ENCODE peak calls at places on chromosome 3, in nine cellular contexts. One of them, this sample, is unnamed.

GRCh38 chr3:38722760-38723568 is 73.5 kb upstream of the SCN5A start:
- DNase-seq in dorsolateral prefrontal cortex: no peak
- DNase-seq in AG10803: peak; percentile 29
- DNase-seq in astrocyte of the spinal cord: peak; percentile 55
- DNase-seq in transverse colon: no peak
- DNase-seq in cardiac muscle cell: peak; percentile 9
- DNase-seq in foreskin fibroblast: peak; percentile 64
- DNase-seq in sigmoid colon: no peak
- DNase-seq in neural progenitor cell: no peak
- DNase-seq in this sample: no peak

GRCh38 chr3:56251343-56251945 is 216.8 kb downstream of the ERC2 start:
- DNase-seq in dorsolateral prefrontal cortex: no peak
- DNase-seq in AG10803: peak; percentile 59
- DNase-seq in astrocyte of the spinal cord: peak; percentile 71
- DNase-seq in transverse colon: peak; percentile 17
- DNase-seq in cardiac muscle cell: peak; percentile 72
- DNase-seq in foreskin fibroblast: peak; percentile 83
- DNase-seq in sigmoid colon: no peak
- DNase-seq in neural progenitor cell: peak; percentile 51
- DNase-seq in this sample: peak; percentile 30

GRCh38 chr3:46656778-46657556 is 36.5 kb downstream of the ALS2CL start:
- DNase-seq in dorsolateral prefrontal cortex: no peak
- DNase-seq in AG10803: peak; percentile 78
- DNase-seq in astrocyte of the spinal cord: no peak
- DNase-seq in transverse colon: no peak
- DNase-seq in cardiac muscle cell: no peak
- DNase-seq in foreskin fibroblast: peak; percentile 52
- DNase-seq in sigmoid colon: no peak
- DNase-seq in neural progenitor cell: no peak
- DNase-seq in this sample: no peak

GRCh38 chr3:95476534-95476933 is 1337.9 kb upstream of the EPHA6 start:
- DNase-seq in dorsolateral prefrontal cortex: no peak
- DNase-seq in AG10803: no peak
- DNase-seq in astrocyte of the spinal cord: no peak
- DNase-seq in transverse colon: no peak
- DNase-seq in cardiac muscle cell: no peak
- DNase-seq in foreskin fibroblast: no peak
- DNase-seq in sigmoid colon: no peak
- DNase-seq in neural progenitor cell: no peak
- DNase-seq in this sample: no peak

GRCh38 chr3:62094461-62094860 is 278.9 kb downstream of the FEZF2 start:
- DNase-seq in dorsolateral prefrontal cortex: no peak
- DNase-seq in AG10803: no peak
- DNase-seq in astrocyte of the spinal cord: no peak
- DNase-seq in transverse colon: no peak
- DNase-seq in cardiac muscle cell: no peak
- DNase-seq in foreskin fibroblast: no peak
- DNase-seq in sigmoid colon: no peak
- DNase-seq in neural progenitor cell: no peak
- DNase-seq in this sample: no peak

GRCh38 chr3:16379838-16380237 is 114.8 kb downstream of the OXNAD1 start:
- DNase-seq in dorsolateral prefrontal cortex: no peak
- DNase-seq in AG10803: no peak
- DNase-seq in astrocyte of the spinal cord: no peak
- DNase-seq in transverse colon: no peak
- DNase-seq in cardiac muscle cell: no peak
- DNase-seq in foreskin fibroblast: no peak
- DNase-seq in sigmoid colon: no peak
- DNase-seq in neural progenitor cell: no peak
- DNase-seq in this sample: no peak

GRCh38 chr3:53113293-53114010 is 16.8 kb downstream of the RFT1 start:
- DNase-seq in dorsolateral prefrontal cortex: no peak
- DNase-seq in AG10803: no peak
- DNase-seq in astrocyte of the spinal cord: no peak
- DNase-seq in transverse colon: no peak
- DNase-seq in cardiac muscle cell: no peak
- DNase-seq in foreskin fibroblast: no peak
- DNase-seq in sigmoid colon: peak; percentile 86
- DNase-seq in neural progenitor cell: no peak
- DNase-seq in this sample: no peak

GRCh38 chr3:72816843-72817485 is 31.3 kb downstream of the SHQ1 start:
- DNase-seq in dorsolateral prefrontal cortex: no peak
- DNase-seq in AG10803: no peak
- DNase-seq in astrocyte of the spinal cord: no peak
- DNase-seq in transverse colon: no peak
- DNase-seq in cardiac muscle cell: no peak
- DNase-seq in foreskin fibroblast: no peak
- DNase-seq in sigmoid colon: no peak
- DNase-seq in neural progenitor cell: no peak
- DNase-seq in this sample: no peak

GRCh38 chr3:84962460-84962859 is 3.7 kb downstream of the CADM2 start:
- DNase-seq in dorsolateral prefrontal cortex: no peak
- DNase-seq in AG10803: no peak
- DNase-seq in astrocyte of the spinal cord: no peak
- DNase-seq in transverse colon: no peak
- DNase-seq in cardiac muscle cell: no peak
- DNase-seq in foreskin fibroblast: no peak
- DNase-seq in sigmoid colon: no peak
- DNase-seq in neural progenitor cell: no peak
- DNase-seq in this sample: no peak

DNA sequence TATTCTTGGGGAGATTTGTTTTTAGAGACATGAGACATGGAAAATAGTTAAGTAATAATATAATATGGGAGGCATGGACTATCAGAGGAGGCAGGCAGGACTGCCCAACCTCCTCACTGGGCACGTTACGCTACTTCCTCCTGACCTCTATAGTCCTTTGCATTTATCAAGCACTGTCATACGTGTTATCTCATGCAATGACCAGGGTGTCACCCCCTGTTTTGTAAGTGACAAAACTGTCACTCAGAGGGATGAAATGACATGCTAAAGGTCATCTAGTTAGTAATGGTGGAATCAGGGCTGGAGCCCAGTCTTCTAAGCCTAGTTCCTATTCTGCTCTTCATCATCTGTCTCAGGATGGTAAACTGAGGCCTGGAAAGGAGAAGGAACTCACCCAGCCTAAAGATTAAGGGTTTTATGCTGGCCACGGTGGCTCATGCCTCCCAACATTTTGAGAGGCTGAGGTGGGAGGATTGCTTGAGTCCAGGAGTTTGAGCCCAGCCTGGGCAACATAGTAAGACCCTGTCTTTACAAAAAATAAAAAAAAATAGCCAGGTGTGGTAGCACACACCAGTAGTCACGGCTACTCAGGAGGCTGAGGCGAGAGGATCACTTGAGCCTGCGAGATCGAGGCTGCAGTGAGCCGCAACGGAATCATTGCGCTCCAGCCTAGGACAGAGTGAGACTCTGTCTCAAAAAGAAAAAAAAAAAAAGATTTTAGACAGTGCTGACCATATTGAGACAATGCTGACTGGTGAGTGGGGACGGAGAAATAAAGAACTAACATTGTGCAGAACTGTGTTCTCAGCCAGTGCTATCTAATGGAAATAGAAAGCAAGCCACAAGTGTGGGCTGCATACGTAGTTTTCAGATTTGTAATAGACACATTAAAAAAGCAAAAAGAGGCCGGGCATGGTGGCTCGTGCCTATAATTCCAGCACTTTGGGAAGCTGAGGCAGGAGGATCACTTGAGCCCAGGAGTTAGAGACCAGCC is 67.0 kb downstream of the ST6GAL1 start:
- DNase-seq in dorsolateral prefrontal cortex: no peak
- DNase-seq in AG10803: no peak
- DNase-seq in astrocyte of the spinal cord: no peak
- DNase-seq in transverse colon: no peak
- DNase-seq in cardiac muscle cell: peak; percentile 34
- DNase-seq in foreskin fibroblast: no peak
- DNase-seq in sigmoid colon: no peak
- DNase-seq in neural progenitor cell: no peak
- DNase-seq in this sample: no peak
- H3K4me3 ChIP-seq in dorsolateral prefrontal cortex: peak overlapping the region; percentile 8
- H3K4me3 ChIP-seq in AG10803: no peak overlapping the region
- H3K4me3 ChIP-seq in astrocyte of the spinal cord: no peak overlapping the region
- H3K4me3 ChIP-seq in transverse colon: no peak overlapping the region
- H3K4me3 ChIP-seq in cardiac muscle cell: no peak overlapping the region
- H3K4me3 ChIP-seq in foreskin fibroblast: no peak overlapping the region
- H3K4me3 ChIP-seq in sigmoid colon: no peak overlapping the region
- H3K4me3 ChIP-seq in neural progenitor cell: no peak overlapping the region
- H3K4me3 ChIP-seq in this sample: no peak overlapping the region

GRCh38 chr3:140219161-140219745 is 284.3 kb downstream of the CLSTN2 start:
- DNase-seq in dorsolateral prefrontal cortex: no peak
- DNase-seq in AG10803: no peak
- DNase-seq in astrocyte of the spinal cord: no peak
- DNase-seq in transverse colon: no peak
- DNase-seq in cardiac muscle cell: no peak
- DNase-seq in foreskin fibroblast: no peak
- DNase-seq in sigmoid colon: no peak
- DNase-seq in neural progenitor cell: peak; percentile 74
- DNase-seq in this sample: no peak

GRCh38 chr3:140219923-140220452 is 285.0 kb downstream of the CLSTN2 start:
- DNase-seq in dorsolateral prefrontal cortex: no peak
- DNase-seq in AG10803: no peak
- DNase-seq in astrocyte of the spinal cord: no peak
- DNase-seq in transverse colon: no peak
- DNase-seq in cardiac muscle cell: no peak
- DNase-seq in foreskin fibroblast: no peak
- DNase-seq in sigmoid colon: no peak
- DNase-seq in neural progenitor cell: no peak
- DNase-seq in this sample: no peak

DNA sequence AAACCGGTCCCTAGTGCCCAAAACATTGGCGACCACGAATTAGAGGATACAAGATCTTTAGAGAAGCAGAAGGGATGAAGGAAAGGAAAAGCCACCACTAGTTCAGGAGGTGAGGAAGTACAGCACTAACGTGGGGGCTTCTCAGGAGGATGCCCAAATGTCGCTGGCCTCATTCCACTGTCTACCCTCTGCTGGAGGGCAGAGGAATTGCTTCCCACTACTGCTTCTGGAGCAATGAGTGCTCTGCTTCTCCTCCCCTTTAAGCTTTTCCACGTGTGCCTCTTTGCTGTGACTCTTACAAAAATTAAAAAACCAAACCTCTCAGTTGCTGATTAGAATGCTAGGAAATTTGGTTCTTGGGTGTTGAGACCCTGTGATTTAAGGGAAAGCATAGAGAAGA is 281.3 kb downstream of the CLSTN2 start:
- DNase-seq in dorsolateral prefrontal cortex: no peak
- DNase-seq in AG10803: peak; percentile 2
- DNase-seq in astrocyte of the spinal cord: no peak
- DNase-seq in transverse colon: no peak
- DNase-seq in cardiac muscle cell: no peak
- DNase-seq in foreskin fibroblast: no peak
- DNase-seq in sigmoid colon: no peak
- DNase-seq in neural progenitor cell: no peak
- DNase-seq in this sample: no peak
- TF ChIP-seq CTCF in dorsolateral prefrontal cortex: no peak
- TF ChIP-seq CTCF in AG10803: peak; percentile 59
- TF ChIP-seq CTCF in astrocyte of the spinal cord: peak; percentile 40
- TF ChIP-seq CTCF in transverse colon: no peak
- TF ChIP-seq CTCF in cardiac muscle cell: peak; percentile 41
- TF ChIP-seq CTCF in foreskin fibroblast: peak; percentile 38
- TF ChIP-seq CTCF in sigmoid colon: no peak
- TF ChIP-seq CTCF in neural progenitor cell: no peak
- TF ChIP-seq CTCF in this sample: peak; percentile 53

DNA sequence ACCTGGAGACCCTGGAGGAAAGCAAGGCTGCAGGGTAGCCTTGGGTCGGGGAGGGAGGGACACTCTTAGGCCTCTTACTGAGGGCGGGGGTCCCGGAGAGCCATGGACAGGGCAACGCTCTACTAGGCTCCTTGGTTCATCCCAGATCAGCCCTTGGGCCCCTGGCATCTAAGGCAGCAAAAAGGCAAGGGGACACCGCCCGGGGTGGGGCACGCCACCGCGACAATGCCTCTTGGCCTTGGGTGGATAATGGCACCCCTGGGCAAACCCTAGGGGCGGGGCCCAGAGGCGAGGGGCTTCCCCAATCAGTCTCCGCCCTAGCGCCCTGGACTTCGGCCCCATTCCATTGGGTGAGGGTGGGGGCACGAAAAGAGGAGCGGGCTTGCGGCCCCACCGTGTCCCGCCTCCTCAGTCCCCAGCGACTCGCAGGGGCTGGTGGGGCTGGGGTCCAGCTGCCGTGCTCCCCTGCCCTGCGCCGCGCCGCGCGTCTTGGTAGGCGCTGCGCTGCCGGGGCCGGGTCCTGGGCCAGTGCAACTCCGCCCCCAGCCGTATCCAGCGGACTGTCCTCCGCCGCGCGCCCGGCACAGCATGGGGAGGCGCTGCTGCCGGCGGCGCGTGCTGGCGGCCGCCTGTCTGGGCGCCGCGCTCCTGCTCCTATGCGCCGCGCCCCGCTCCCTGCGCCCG is at the start of gene CHST13:
- DNase-seq in dorsolateral prefrontal cortex: peak; percentile 45
- DNase-seq in AG10803: peak; percentile 33
- DNase-seq in astrocyte of the spinal cord: peak; percentile 8
- DNase-seq in transverse colon: peak; percentile 86
- DNase-seq in cardiac muscle cell: peak; percentile 57
- DNase-seq in foreskin fibroblast: peak; percentile 62
- DNase-seq in sigmoid colon: peak; percentile 67
- DNase-seq in neural progenitor cell: peak; percentile 91
- DNase-seq in this sample: no peak
- H3K4me3 ChIP-seq in dorsolateral prefrontal cortex: peak within 1 kb of the TSS; percentile 56
- H3K4me3 ChIP-seq in AG10803: peak within 1 kb of the TSS; percentile 38
- H3K4me3 ChIP-seq in astrocyte of the spinal cord: peak within 1 kb of the TSS; percentile 18
- H3K4me3 ChIP-seq in transverse colon: peak within 1 kb of the TSS; percentile 26
- H3K4me3 ChIP-seq in cardiac muscle cell: peak within 1 kb of the TSS; percentile 39
- H3K4me3 ChIP-seq in foreskin fibroblast: peak within 1 kb of the TSS; percentile 32
- H3K4me3 ChIP-seq in sigmoid colon: peak within 1 kb of the TSS; percentile 43
- H3K4me3 ChIP-seq in neural progenitor cell: peak within 1 kb of the TSS; percentile 66
- H3K4me3 ChIP-seq in this sample: peak within 1 kb of the TSS; percentile 29

GRCh38 chr3:139627759-139628158 is 50.0 kb downstream of the NMNAT3 start:
- DNase-seq in dorsolateral prefrontal cortex: no peak
- DNase-seq in AG10803: no peak
- DNase-seq in astrocyte of the spinal cord: no peak
- DNase-seq in transverse colon: no peak
- DNase-seq in cardiac muscle cell: no peak
- DNase-seq in foreskin fibroblast: no peak
- DNase-seq in sigmoid colon: no peak
- DNase-seq in neural progenitor cell: no peak
- DNase-seq in this sample: peak; percentile 55

GRCh38 chr3:139634236-139634635 is 43.5 kb downstream of the NMNAT3 start:
- DNase-seq in dorsolateral prefrontal cortex: no peak
- DNase-seq in AG10803: no peak
- DNase-seq in astrocyte of the spinal cord: no peak
- DNase-seq in transverse colon: no peak
- DNase-seq in cardiac muscle cell: no peak
- DNase-seq in foreskin fibroblast: peak; percentile 18
- DNase-seq in sigmoid colon: no peak
- DNase-seq in neural progenitor cell: no peak
- DNase-seq in this sample: no peak

GRCh38 chr3:139633511-139633910 is 44.3 kb downstream of the NMNAT3 start:
- DNase-seq in dorsolateral prefrontal cortex: no peak
- DNase-seq in AG10803: no peak
- DNase-seq in astrocyte of the spinal cord: no peak
- DNase-seq in transverse colon: no peak
- DNase-seq in cardiac muscle cell: no peak
- DNase-seq in foreskin fibroblast: no peak
- DNase-seq in sigmoid colon: no peak
- DNase-seq in neural progenitor cell: no peak
- DNase-seq in this sample: no peak

GRCh38 chr3:139630532-139630931 is 47.2 kb downstream of the NMNAT3 start:
- DNase-seq in dorsolateral prefrontal cortex: no peak
- DNase-seq in AG10803: no peak
- DNase-seq in astrocyte of the spinal cord: no peak
- DNase-seq in transverse colon: no peak
- DNase-seq in cardiac muscle cell: no peak
- DNase-seq in foreskin fibroblast: no peak
- DNase-seq in sigmoid colon: no peak
- DNase-seq in neural progenitor cell: peak; percentile 33
- DNase-seq in this sample: no peak

GRCh38 chr3:139629033-139629432 is 48.7 kb downstream of the NMNAT3 start:
- DNase-seq in dorsolateral prefrontal cortex: no peak
- DNase-seq in AG10803: peak; percentile 2
- DNase-seq in astrocyte of the spinal cord: no peak
- DNase-seq in transverse colon: peak; percentile 10
- DNase-seq in cardiac muscle cell: peak; percentile 4
- DNase-seq in foreskin fibroblast: peak; percentile 2
- DNase-seq in sigmoid colon: no peak
- DNase-seq in neural progenitor cell: peak; percentile 28
- DNase-seq in this sample: no peak
- TF ChIP-seq CTCF in dorsolateral prefrontal cortex: no peak
- TF ChIP-seq CTCF in AG10803: peak; percentile 28
- TF ChIP-seq CTCF in astrocyte of the spinal cord: peak; percentile 34
- TF ChIP-seq CTCF in transverse colon: no peak
- TF ChIP-seq CTCF in cardiac muscle cell: peak; percentile 22
- TF ChIP-seq CTCF in foreskin fibroblast: no peak
- TF ChIP-seq CTCF in sigmoid colon: no peak
- TF ChIP-seq CTCF in neural progenitor cell: peak; percentile 50
- TF ChIP-seq CTCF in this sample: peak; percentile 27